ENCODE peak calls at places on chromosomes 2 and 18, in six cellular contexts. B, W, Y, G, N and K are unnamed samples.

GRCh38 chr18:21448301-21448700 is 152.2 kb downstream of the ESCO1 start:
- DNase-seq in B (no peak), W (no peak), Y (no peak), G (no peak), N (no peak), K (no peak)

GRCh38 chr2:52658598-52658997 is 1109.0 kb upstream of the CHAC2 start:
- DNase-seq in B (no peak), W (no peak), Y (no peak), G (no peak), N (no peak), K (no peak)

GRCh38 chr2:209662091-209662490 is 109.5 kb upstream of the UNC80 start:
- DNase-seq in B (no peak), W (no peak), Y (no peak), G (no peak), N (no peak), K (no peak)

GRCh38 chr18:45850021-45850420 is 24.5 kb downstream of the SIGLEC15 start:
- DNase-seq in B (no peak), W (peak; percentile 41), Y (peak; percentile 13), G (no peak), N (no peak), K (no peak)

GRCh38 chr2:28422903-28423741 is 30.5 kb downstream of the FOSL2 start:
- DNase-seq in B (no peak), W (no peak), Y (no peak), G (no peak), N (no peak), K (no peak)

GRCh38 chr2:86232373-86232784 is 33.1 kb downstream of the MRPL35 start:
- DNase-seq in B (no peak), W (no peak), Y (no peak), G (no peak), N (no peak), K (no peak)

GRCh38 chr2:197107291-197108269 is 181.1 kb upstream of the PGAP1 start:
- DNase-seq in B (no peak), W (no peak), Y (no peak), G (no peak), N (no peak), K (no peak)

GRCh38 chr2:3650140-3650944 is 7.7 kb upstream of the ALLC start:
- DNase-seq in B (no peak), W (peak; percentile 38), Y (no peak), G (peak; percentile 77), N (no peak), K (no peak)

GRCh38 chr18:58654896-58655614 is 16.2 kb upstream of the MALT1 start:
- DNase-seq in B (no peak), W (no peak), Y (no peak), G (no peak), N (no peak), K (no peak)

GRCh38 chr2:25116956-25117355 is 51.4 kb downstream of the POMC start:
- DNase-seq in B (no peak), W (no peak), Y (no peak), G (peak; percentile 58), N (no peak), K (no peak)

GRCh38 chr2:238243496-238244076 is 3.7 kb upstream of the HES6 start:
- DNase-seq in B (no peak), W (no peak), Y (no peak), G (peak; percentile 39), N (no peak), K (no peak)

GRCh38 chr2:105307550-105307949 is 22.0 kb downstream of the TGFBRAP1 start:
- DNase-seq in B (no peak), W (no peak), Y (no peak), G (no peak), N (no peak), K (no peak)

GRCh38 chr2:130870779-130871178 is 34.1 kb downstream of the ARHGEF4 start:
- DNase-seq in B (no peak), W (no peak), Y (no peak), G (no peak), N (no peak), K (no peak)

GRCh38 chr2:190350371-190350770 is 7.0 kb downstream of the INPP1 start:
- DNase-seq in B (no peak), W (no peak), Y (no peak), G (no peak), N (no peak), K (no peak)

GRCh38 chr2:221402072-221402471 is 170.0 kb downstream of the EPHA4 start:
- DNase-seq in B (no peak), W (no peak), Y (no peak), G (no peak), N (no peak), K (no peak)

GRCh38 chr2:206521115-206521514 is 77.8 kb downstream of the ADAM23 start:
- DNase-seq in B (no peak), W (no peak), Y (no peak), G (no peak), N (no peak), K (no peak)

GRCh38 chr2:11796190-11797171 is 50.0 kb downstream of the LPIN1 start:
- DNase-seq in B (no peak), W (no peak), Y (no peak), G (no peak), N (no peak), K (no peak)

GRCh38 chr2:60710707-60711106 is 45.4 kb upstream of the PAPOLG start:
- DNase-seq in B (no peak), W (no peak), Y (peak; percentile 4), G (no peak), N (no peak), K (no peak)